ENCODE peak calls at places on chromosomes 2 and 18, in nine cellular contexts. X, Q, H, K, Z, C, V, L and S are unnamed samples.

GRCh38 chr2:219245899-219246230 is 586 bp downstream of the STK16 start:
- ATAC-seq in V (no peak), K (peak), H (no peak), Q (no peak), L (no peak), X (no peak), Z (no peak), C (no peak), S (no peak)

GRCh38 chr18:7459851-7460774 is 107.0 kb upstream of the PTPRM start:
- ATAC-seq in Z (peak), Q (no peak), H (no peak), V (peak), K (peak), C (peak), L (peak), X (peak), S (peak)

GRCh38 chr2:238774980-238775509 is 72.8 kb upstream of the TWIST2 start:
- ATAC-seq in H (no peak), Z (no peak), Q (no peak), K (no peak), V (no peak), C (no peak), L (no peak), X (no peak), S (no peak)

GRCh38 chr2:58862234-58862633 is 621.1 kb upstream of the FANCL start:
- ATAC-seq in V (no peak), K (no peak), X (no peak), Z (no peak), L (no peak), H (no peak), Q (no peak), C (no peak), S (no peak)

GRCh38 chr2:181178823-181179412 is 198.5 kb downstream of the UBE2E3 start:
- ATAC-seq in K (no peak), V (no peak), X (no peak), Q (peak), H (no peak), C (no peak), L (peak), Z (peak), S (no peak)

GRCh38 chr2:241279413-241279812 is 36.1 kb downstream of the HDLBP start:
- ATAC-seq in C (peak), V (peak), K (no peak), X (peak), L (no peak), H (peak), Q (no peak), Z (no peak), S (no peak)

GRCh38 chr2:231795525-231796327 is 9.5 kb downstream of the COPS7B start:
- ATAC-seq in L (peak), C (peak), X (peak), Z (peak), K (no peak), V (peak), Q (no peak), H (no peak), S (no peak)

GRCh38 chr2:180933332-180933731 is 47.1 kb upstream of the UBE2E3 start:
- ATAC-seq in L (no peak), K (no peak), Z (no peak), V (no peak), H (no peak), C (no peak), Q (no peak), X (no peak), S (no peak)

GRCh38 chr18:10051877-10052631 is 138.2 kb downstream of the VAPA start:
- ATAC-seq in V (no peak), Q (no peak), H (peak), Z (no peak), C (peak), L (no peak), X (peak), K (no peak), S (peak)

GRCh38 chr18:59357928-59358327 is 1.1 kb downstream of the LMAN1 start:
- ATAC-seq in L (no peak), Z (peak), C (no peak), Q (no peak), H (no peak), K (no peak), X (peak), V (peak), S (no peak)

GRCh38 chr18:35745814-35746213 is 164.3 kb downstream of the GALNT1 start:
- ATAC-seq in C (no peak), Z (no peak), V (no peak), Q (no peak), K (no peak), X (no peak), L (no peak), H (no peak), S (no peak)

GRCh38 chr2:25420820-25421237 is 79.1 kb upstream of the DNMT3A start:
- ATAC-seq in H (peak), C (no peak), X (no peak), Q (no peak), V (peak), Z (no peak), L (no peak), K (no peak), S (no peak)

GRCh38 chr18:47036298-47036874 is 965 bp upstream of the ELOA2 start:
- ATAC-seq in Q (no peak), X (no peak), C (peak), L (peak), V (peak), K (no peak), H (no peak), Z (no peak), S (no peak)

GRCh38 chr2:241652142-241652541 is 14.6 kb downstream of the ATG4B start:
- ATAC-seq in L (no peak), Q (no peak), H (no peak), C (no peak), Z (no peak), V (no peak), K (no peak), X (no peak), S (no peak)

GRCh38 chr2:219500135-219500534 is 1.4 kb downstream of the GMPPA start:
- ATAC-seq in Q (no peak), K (no peak), C (no peak), X (no peak), V (no peak), L (no peak), Z (no peak), H (no peak), S (no peak)

GRCh38 chr2:119419803-119420508 is 11.7 kb upstream of the TMEM37 start:
- ATAC-seq in H (no peak), C (no peak), X (no peak), Q (no peak), V (peak), Z (no peak), L (no peak), K (no peak), S (no peak)

GRCh38 chr2:16136461-16137035 is 196.2 kb downstream of the MYCN start:
- ATAC-seq in L (no peak), K (no peak), H (no peak), X (no peak), C (no peak), Z (no peak), V (no peak), Q (no peak), S (no peak)

GRCh38 chr2:3035385-3036050 is 342.1 kb downstream of the EIPR1 start:
- ATAC-seq in C (no peak), Q (no peak), H (no peak), Z (no peak), K (no peak), L (no peak), V (no peak), X (no peak), S (no peak)

GRCh38 chr2:132654968-132655367 is 15.0 kb downstream of the LYPD1 start:
- ATAC-seq in Q (no peak), K (no peak), H (no peak), X (no peak), Z (peak), L (peak), V (no peak), C (no peak), S (no peak)

GRCh38 chr2:64342195-64343099 is 111.5 kb upstream of the LGALSL start:
- ATAC-seq in K (no peak), L (peak), X (no peak), Q (no peak), C (no peak), Z (no peak), V (no peak), H (no peak), S (no peak)

GRCh38 chr18:69889009-69889408 is 58.7 kb downstream of the CD226 start:
- ATAC-seq in L (no peak), X (no peak), K (no peak), H (no peak), Z (no peak), C (no peak), V (no peak), Q (no peak), S (no peak)

GRCh38 chr2:78977661-78978145 is 47.8 kb upstream of the REG3G start:
- ATAC-seq in K (no peak), H (peak), V (peak), Z (no peak), Q (no peak), L (no peak), C (no peak), X (no peak), S (no peak)

GRCh38 chr2:134412639-134412999 is 158.7 kb downstream of the MGAT5 start:
- ATAC-seq in V (peak), Z (no peak), Q (no peak), L (no peak), X (no peak), H (no peak), C (no peak), K (no peak), S (no peak)

GRCh38 chr18:69400976-69401474 is 337 bp downstream of the DOK6 start:
- ATAC-seq in H (peak), L (peak), V (peak), C (peak), X (no peak), Q (peak), Z (peak), K (peak), S (peak)

GRCh38 chr2:8327371-8328100 is 354.3 kb upstream of the ID2 start:
- ATAC-seq in Q (no peak), X (no peak), V (no peak), K (no peak), L (no peak), H (no peak), C (no peak), Z (no peak), S (no peak)

GRCh38 chr18:51234117-51235010 is 36.9 kb upstream of the MEX3C start:
- ATAC-seq in Q (peak), V (no peak), X (no peak), C (no peak), K (no peak), H (no peak), L (no peak), Z (peak), S (no peak)

GRCh38 chr2:30104273-30104672 is 42.5 kb upstream of the YPEL5 start:
- ATAC-seq in K (no peak), C (no peak), V (no peak), X (no peak), H (no peak), Z (no peak), L (no peak), Q (no peak), S (no peak)

GRCh38 chr2:168913171-168913484 is 12.0 kb downstream of the G6PC2 start:
- ATAC-seq in L (no peak), K (no peak), X (peak), V (no peak), Q (no peak), H (no peak), Z (peak), C (peak), S (no peak)

GRCh38 chr2:42337356-42337820 is 23.6 kb downstream of the COX7A2L start:
- ATAC-seq in K (no peak), V (no peak), H (no peak), X (no peak), L (no peak), Z (no peak), Q (no peak), C (no peak), S (no peak)
- TF ChIP-seq CTCF in K (no peak), V (no peak), H (no peak), X (no peak), L (no peak), Z (peak), Q (no peak), C (no peak), S (no peak)

DNA sequence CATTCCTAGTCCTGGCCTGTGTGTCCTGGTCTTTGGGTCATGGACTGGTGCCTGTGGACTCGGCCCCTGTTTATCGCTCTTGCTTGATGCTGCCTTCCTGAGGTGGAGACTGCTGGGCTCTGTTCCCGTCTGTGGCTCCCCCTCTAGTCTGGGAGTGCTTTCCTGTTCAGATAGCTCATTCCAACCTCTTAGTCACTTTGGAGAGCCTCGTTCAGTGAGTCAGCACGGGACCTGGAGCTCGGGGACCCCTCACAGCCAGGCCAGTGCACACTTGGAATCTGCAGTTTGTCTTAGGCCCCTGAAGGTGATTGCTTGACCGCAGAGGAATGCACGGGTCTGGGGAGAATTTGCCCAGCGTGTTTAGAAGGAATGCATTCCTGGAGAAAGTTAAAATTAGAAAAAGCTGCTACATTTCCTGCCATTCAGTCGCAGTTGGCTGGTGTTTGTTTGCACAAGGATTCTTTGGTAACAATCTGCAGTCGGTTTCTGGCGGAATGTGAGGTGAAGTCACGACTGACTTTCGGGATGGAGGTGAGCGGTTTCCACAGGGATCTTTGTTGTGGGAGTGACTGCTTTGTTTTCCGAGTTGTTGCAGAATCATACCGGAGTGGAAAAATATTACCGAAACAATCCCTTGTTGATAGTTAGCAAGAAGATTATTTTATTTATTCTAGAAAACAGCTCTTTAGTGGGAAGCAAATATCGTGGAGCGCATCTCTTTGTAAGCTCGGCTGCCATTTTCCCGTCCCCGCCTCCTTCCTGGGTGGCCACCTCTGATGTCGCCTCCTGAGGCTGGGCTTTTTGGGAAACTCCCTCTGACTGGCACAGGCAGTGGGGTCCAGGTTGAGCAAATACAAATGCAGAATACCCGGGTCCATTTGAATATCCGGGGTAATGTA is 29.6 kb downstream of the SH3BP4 start:
- ATAC-seq in X (peak), K (peak), Z (peak), H (peak), L (peak), V (peak), Q (no peak), C (peak), S (peak)
- TF ChIP-seq CTCF in X (no peak), K (no peak), Z (peak), H (no peak), L (no peak), V (no peak), Q (no peak), C (peak), S (no peak)

DNA sequence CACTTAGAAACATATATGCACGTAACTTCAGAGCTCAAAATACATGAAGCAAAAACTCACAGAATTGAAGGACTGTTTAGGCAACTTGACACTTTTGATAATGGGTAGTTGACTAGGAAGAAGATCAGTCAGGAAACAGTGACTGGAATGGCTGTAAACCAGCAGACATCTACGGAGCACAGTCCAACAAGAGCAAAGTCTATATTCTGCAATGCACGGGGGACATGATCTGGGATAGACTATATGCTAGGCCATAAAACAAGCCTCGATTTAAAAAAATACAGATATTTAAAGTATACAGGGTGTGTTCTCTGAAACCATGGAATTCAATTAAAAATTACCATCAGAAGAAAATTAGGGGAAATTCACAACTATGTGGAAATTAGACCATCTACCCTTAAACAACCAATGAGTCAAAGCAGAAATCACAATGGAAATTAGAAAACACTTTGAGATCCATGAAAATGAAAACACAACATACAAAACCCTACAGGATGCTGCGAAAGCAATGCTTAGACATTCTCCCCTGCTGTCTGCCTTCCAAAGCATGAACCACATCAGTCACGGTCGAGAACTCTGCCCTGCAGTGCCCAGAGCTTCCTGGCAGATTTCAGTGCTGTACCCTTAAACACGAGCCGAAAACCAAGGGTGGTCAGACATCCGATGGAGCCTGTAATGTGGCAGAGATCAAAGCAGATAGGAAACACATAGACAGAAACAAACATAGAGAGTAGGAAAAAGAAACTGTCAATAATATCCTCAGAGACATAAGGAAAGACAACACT is 651.9 kb upstream of the HS6ST1 start:
- ATAC-seq in X (no peak), Z (no peak), C (no peak), Q (no peak), L (no peak), H (no peak), V (no peak), K (no peak), S (no peak)
- TF ChIP-seq CTCF in X (no peak), Z (no peak), C (no peak), Q (no peak), L (no peak), H (no peak), V (no peak), K (no peak), S (no peak)

GRCh38 chr18:12377556-12378553 is 828 bp upstream of the AFG3L2 start:
- ATAC-seq in K (no peak), Z (peak), C (peak), V (no peak), H (no peak), L (peak), Q (no peak), X (no peak), S (peak)
- TF ChIP-seq CTCF in K (no peak), Z (no peak), C (peak), V (peak), H (peak), L (no peak), Q (no peak), X (peak), S (no peak)

GRCh38 chr18:43648002-43648401 is 370.7 kb upstream of the SYT4 start:
- ATAC-seq in Z (no peak), H (no peak), L (no peak), V (no peak), X (no peak), K (no peak), Q (no peak), C (no peak), S (no peak)
- TF ChIP-seq CTCF in Z (peak), H (no peak), L (peak), V (no peak), X (no peak), K (no peak), Q (no peak), C (no peak), S (no peak)